ENCODE peak calls at places on chromosomes 16 and 17, in seven cellular contexts. D is HCT116, K is H1, I is K562, A is SK-N-SH, H is GM12878, X is HepG2. E is an unnamed sample.

GRCh38 chr17:40177275-40177874 is at the start of gene RAPGEFL1:
- DNase-seq in X (no peak), K (no peak), A (peak; percentile 95), I (peak; percentile 93), D (no peak), H (peak; percentile 17), E (no peak)

GRCh38 chr17:45919136-45919535 is 24.8 kb downstream of the MAPT start:
- DNase-seq in I (no peak), A (no peak), K (no peak), H (no peak), X (no peak), D (no peak), E (no peak)

GRCh38 chr16:69724981-69725479 is 1.3 kb downstream of the NQO1 start:
- DNase-seq in A (no peak), D (no peak), K (no peak), H (no peak), X (peak; percentile 26), I (no peak), E (no peak)

GRCh38 chr17:72110231-72110952 is 10.4 kb upstream of the SOX9 start:
- DNase-seq in I (no peak), A (no peak), D (no peak), H (no peak), X (no peak), K (no peak), E (no peak)

GRCh38 chr17:70119545-70119944 is 44.5 kb downstream of the KCNJ16 start:
- DNase-seq in D (no peak), K (no peak), H (no peak), X (no peak), A (no peak), I (no peak), E (no peak)

GRCh38 chr16:57419506-57419905 is 14.9 kb downstream of the CCL17 start:
- DNase-seq in H (no peak), X (no peak), D (no peak), I (no peak), A (no peak), K (no peak), E (no peak)

GRCh38 chr16:50448522-50448921 is 79.7 kb upstream of the BRD7 start:
- DNase-seq in D (no peak), X (peak; percentile 31), I (no peak), H (no peak), K (no peak), A (peak; percentile 65), E (no peak)

GRCh38 chr17:633641-634091 is 81.0 kb downstream of the VPS53 start:
- DNase-seq in K (no peak), D (no peak), I (no peak), A (no peak), H (no peak), X (no peak), E (no peak)

GRCh38 chr17:13562271-13562800 is 39.4 kb downstream of the HS3ST3A1 start:
- DNase-seq in K (no peak), H (no peak), X (no peak), I (peak; percentile 31), D (no peak), A (no peak), E (no peak)

GRCh38 chr17:57461082-57461481 is 204.8 kb downstream of the MSI2 start:
- DNase-seq in K (no peak), X (no peak), A (no peak), D (no peak), H (no peak), I (no peak), E (no peak)

GRCh38 chr16:5025171-5025632 is 8.5 kb downstream of the NAGPA start:
- DNase-seq in H (no peak), A (no peak), I (peak; percentile 55), K (peak; percentile 39), D (no peak), X (no peak), E (no peak)

GRCh38 chr17:70929226-70929625 is 759.9 kb downstream of the KCNJ2 start:
- DNase-seq in D (no peak), A (no peak), K (no peak), H (no peak), X (no peak), I (no peak), E (no peak)

GRCh38 chr16:3112058-3112880 is at the start of gene ZNF205:
- DNase-seq in H (no peak), K (no peak), D (no peak), A (peak; percentile 92), X (peak; percentile 70), I (peak; percentile 84), E (no peak)

GRCh38 chr16:57539072-57539796 is 2.9 kb upstream of the CCDC102A start:
- DNase-seq in H (peak; percentile 88), D (no peak), I (no peak), K (no peak), A (no peak), X (no peak), E (no peak)

GRCh38 chr17:48259710-48260291 is 152.2 kb downstream of the SNX11 start:
- DNase-seq in A (no peak), X (no peak), K (no peak), H (no peak), I (peak; percentile 40), D (no peak), E (no peak)

GRCh38 chr17:46154151-46154816 is 38.9 kb downstream of the KANSL1 start:
- DNase-seq in H (no peak), K (no peak), I (no peak), D (no peak), A (no peak), X (no peak), E (no peak)

GRCh38 chr16:50011707-50012106 is 13.3 kb upstream of the CNEP1R1 start:
- DNase-seq in I (no peak), A (no peak), D (no peak), K (no peak), H (no peak), X (no peak), E (no peak)

GRCh38 chr16:3198334-3199072 is 10.5 kb downstream of the OR1F1 start:
- DNase-seq in A (no peak), H (no peak), I (no peak), D (no peak), K (no peak), X (peak; percentile 74), E (no peak)

GRCh38 chr17:82497483-82498405 is 21.8 kb upstream of the FOXK2 start:
- DNase-seq in A (no peak), H (no peak), I (no peak), X (no peak), K (no peak), D (no peak), E (no peak)

GRCh38 chr16:3542601-3543373 is 34.4 kb downstream of the NLRC3 start:
- DNase-seq in A (no peak), D (no peak), H (no peak), I (no peak), K (no peak), X (no peak), E (no peak)

GRCh38 chr16:70770291-70770967 is 30.5 kb downstream of the VAC14 start:
- DNase-seq in I (no peak), X (peak; percentile 48), K (no peak), A (no peak), D (no peak), H (no peak), E (no peak)

GRCh38 chr17:2977157-2977556 is 86.2 kb downstream of the OR1D5 start:
- DNase-seq in X (no peak), K (no peak), D (no peak), H (no peak), A (no peak), I (no peak), E (no peak)

GRCh38 chr16:75266738-75267630 is 15.6 kb upstream of the BCAR1 start:
- DNase-seq in I (no peak), X (no peak), A (peak; percentile 50), D (no peak), H (no peak), K (no peak), E (no peak)

GRCh38 chr16:24900230-24900629 is 54.5 kb downstream of the SLC5A11 start:
- DNase-seq in A (no peak), H (no peak), K (no peak), X (no peak), I (no peak), D (no peak), E (no peak)

GRCh38 chr16:12157510-12158093 is 181.1 kb downstream of the SNX29 start:
- DNase-seq in K (no peak), A (no peak), X (peak; percentile 23), H (no peak), D (no peak), I (no peak), E (no peak)

DNA sequence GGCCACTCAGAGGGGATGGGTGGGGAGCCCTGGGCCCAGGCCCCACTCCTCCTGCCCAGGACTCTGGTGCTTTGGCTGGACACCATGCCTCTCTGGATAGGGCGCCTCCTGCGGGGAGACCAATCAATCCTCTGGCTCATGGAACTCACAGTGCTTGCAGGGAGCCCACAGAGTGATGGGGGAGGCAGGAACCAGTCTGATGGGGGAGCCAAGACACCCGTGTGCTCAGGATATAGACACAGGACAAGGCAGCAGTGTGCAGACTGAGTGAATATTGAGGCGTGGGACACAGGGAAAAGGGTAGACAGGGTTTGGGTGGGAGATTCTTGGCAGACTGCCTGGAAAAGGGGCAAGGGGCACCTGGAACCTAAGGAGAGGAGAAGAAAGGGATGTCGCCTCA is 37.6 kb upstream of the DLX4 start:
- DNase-seq in K (no peak), D (no peak), I (no peak), A (no peak), X (no peak), H (no peak), E (no peak)
- TF ChIP-seq SIN3A in K (no peak), D (no peak), I (no peak), A (no peak), X (no peak), H (no peak), E (no peak)

DNA sequence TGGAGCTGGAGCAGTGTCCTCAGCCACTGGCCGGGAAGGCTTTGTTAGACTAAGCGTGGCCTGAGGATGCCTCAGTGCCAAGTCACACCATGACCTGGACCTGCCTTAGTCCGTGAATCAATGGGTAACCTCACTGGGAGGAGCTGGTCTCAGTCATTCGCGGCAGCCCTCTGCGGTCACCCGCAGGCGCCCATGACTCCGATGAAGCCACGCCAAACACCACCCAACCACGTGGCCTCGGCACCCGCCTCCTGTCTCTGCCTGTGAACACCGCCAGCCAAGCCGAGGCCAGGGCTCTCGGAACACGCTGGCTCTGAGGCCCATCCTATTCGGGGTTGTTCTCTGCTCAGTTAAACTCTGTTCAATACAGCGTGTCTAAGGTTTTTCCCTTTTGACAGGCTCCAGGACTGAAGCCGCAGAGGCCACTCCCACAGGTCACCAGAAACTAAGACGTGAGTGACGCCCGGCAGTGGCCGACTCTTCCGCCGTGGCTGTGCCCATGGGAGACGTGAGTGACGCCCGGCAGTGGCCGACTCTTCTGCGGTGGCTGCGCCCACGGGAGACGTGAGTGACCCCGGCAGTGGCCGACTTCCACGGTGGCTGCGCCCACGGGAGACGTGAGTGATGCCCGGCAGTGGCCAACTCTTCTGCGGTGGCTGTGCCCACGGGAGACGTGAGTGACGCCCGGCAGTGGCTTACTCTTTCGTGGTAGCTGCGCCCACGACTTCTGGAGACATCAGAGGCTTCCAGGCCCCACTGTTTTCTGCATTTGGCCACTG is 16.8 kb upstream of the PABPN1L start:
- DNase-seq in K (no peak), X (no peak), A (no peak), H (no peak), D (no peak), I (no peak), E (no peak)
- TF ChIP-seq SIN3A in K (no peak), X (no peak), A (no peak), H (no peak), D (no peak), I (no peak), E (no peak)

GRCh38 chr17:19372866-19373505 is 5.3 kb upstream of the MAPK7 start:
- DNase-seq in A (no peak), K (no peak), H (no peak), X (no peak), D (no peak), I (no peak), E (no peak)
- TF ChIP-seq SIN3A in A (no peak), K (no peak), H (no peak), X (no peak), D (no peak), I (no peak), E (no peak)

GRCh38 chr16:28980929-28981328 is 3.9 kb upstream of the LAT start:
- DNase-seq in H (no peak), X (no peak), A (no peak), D (no peak), K (no peak), I (no peak), E (no peak)
- TF ChIP-seq SIN3A in H (no peak), X (no peak), A (no peak), D (no peak), K (no peak), I (no peak), E (no peak)

E was measured in Panc1.